ENCODE peak calls at places on chromosome 10, in five cellular contexts. T is CD8-positive, alpha-beta T cell; P is epithelial cell of esophagus; I is osteocyte; E is Right ventricle myocardium superior. K is an unnamed sample.

GRCh38 chr10:102919237-102919959 is 1.3 kb downstream of the CNNM2 start:
- DNase-seq in T (peak; percentile 49), P (peak; percentile 17), I (no peak), E (peak; percentile 47), K (no peak)

GRCh38 chr10:75034131-75034512 is 77.3 kb upstream of the SAMD8 start:
- DNase-seq in T (peak; percentile 32), P (peak; percentile 10), I (no peak), E (no peak), K (no peak)

GRCh38 chr10:77390481-77390891 is 247.1 kb downstream of the KCNMA1 start:
- DNase-seq in T (no peak), P (peak; percentile 40), I (no peak), E (no peak), K (no peak)

GRCh38 chr10:988667-989545 is 672 bp downstream of the GTPBP4 start:
- DNase-seq in T (no peak), P (peak; percentile 54), I (no peak), E (no peak), K (no peak)

GRCh38 chr10:29681700-29682444 is 47.1 kb upstream of the SVIL start:
- DNase-seq in T (peak; percentile 80), P (peak; percentile 34), I (no peak), E (peak; percentile 44), K (no peak)

GRCh38 chr10:79629955-79630327 is 19.2 kb downstream of the SFTPA1 start:
- DNase-seq in T (no peak), P (no peak), I (no peak), E (peak; percentile 13), K (no peak)

GRCh38 chr10:33005322-33006282 is 47.6 kb upstream of the ITGB1 start:
- DNase-seq in T (peak; percentile 57), P (peak; percentile 98), I (peak; percentile 92), E (peak; percentile 86), K (peak; percentile 5)

GRCh38 chr10:78664929-78665525 is 403.7 kb upstream of the ZMIZ1 start:
- DNase-seq in T (no peak), P (peak; percentile 50), I (no peak), E (no peak), K (no peak)

GRCh38 chr10:17418249-17418648 is 36.1 kb downstream of the ST8SIA6 start:
- DNase-seq in T (no peak), P (peak; percentile 42), I (no peak), E (no peak), K (no peak)

GRCh38 chr10:70125918-70126590 is 6.6 kb downstream of the AIFM2 start:
- DNase-seq in T (no peak), P (no peak), I (no peak), E (no peak), K (no peak)

GRCh38 chr10:44968101-44968886 is 8.7 kb downstream of the RASSF4 start:
- DNase-seq in T (peak; percentile 61), P (no peak), I (no peak), E (no peak), K (peak; percentile 54)

GRCh38 chr10:27857616-27858015 is 112.0 kb upstream of the MKX start:
- DNase-seq in T (no peak), P (no peak), I (no peak), E (no peak), K (no peak)

GRCh38 chr10:126240483-126240882 is 147.8 kb downstream of the ADAM12 start:
- DNase-seq in T (no peak), P (no peak), I (no peak), E (no peak), K (peak; percentile 19)

GRCh38 chr10:74991435-74991834 is 120.0 kb upstream of the SAMD8 start:
- DNase-seq in T (no peak), P (peak; percentile 57), I (no peak), E (no peak), K (no peak)

GRCh38 chr10:98621630-98622029 is 174.9 kb upstream of the HPS1 start:
- DNase-seq in T (no peak), P (no peak), I (no peak), E (no peak), K (no peak)

GRCh38 chr10:5658871-5659618 is 7.3 kb downstream of the ASB13 start:
- DNase-seq in T (peak; percentile 35), P (no peak), I (no peak), E (no peak), K (no peak)

GRCh38 chr10:36163827-36164226 is 521.7 kb upstream of the FZD8 start:
- DNase-seq in T (no peak), P (no peak), I (no peak), E (peak; percentile 52), K (no peak)

GRCh38 chr10:42645103-42645502 is 6.7 kb upstream of the ZNF33B start:
- DNase-seq in T (no peak), P (peak; percentile 51), I (no peak), E (no peak), K (no peak)

GRCh38 chr10:58951750-58952149 is 224.7 kb upstream of the PHYHIPL start:
- DNase-seq in T (no peak), P (no peak), I (no peak), E (no peak), K (no peak)

GRCh38 chr10:80713398-80713928 is 175.8 kb downstream of the SH2D4B start:
- DNase-seq in T (peak; percentile 1), P (no peak), I (peak; percentile 49), E (no peak), K (no peak)

GRCh38 chr10:22505923-22506685 is 160.8 kb downstream of the SPAG6 start:
- DNase-seq in T (peak; percentile 72), P (no peak), I (no peak), E (no peak), K (peak; percentile 18)

K was measured in hypothalamus.